ENCODE peak calls at places on chromosome 2, in six cellular contexts. H, O, Q, L, C and D are unnamed samples.

GRCh38 chr2:216404010-216404618 is 8.2 kb upstream of the SMARCAL1 start:
- DNase-seq in O (peak; percentile 62), C (peak; percentile 54), L (peak; percentile 35), H (peak; percentile 20), Q (peak; percentile 37), D (no peak)

GRCh38 chr2:98775146-98775988 is 44.4 kb upstream of the MGAT4A start:
- DNase-seq in Q (no peak), O (no peak), C (no peak), H (no peak), L (peak; percentile 42), D (peak; percentile 66)

GRCh38 chr2:67638146-67638545 is 241.0 kb downstream of the ETAA1 start:
- DNase-seq in Q (no peak), O (no peak), H (no peak), L (no peak), C (no peak), D (no peak)

GRCh38 chr2:47218066-47218581 is 63.0 kb upstream of the STPG4 start:
- DNase-seq in L (peak; percentile 28), Q (no peak), H (no peak), C (no peak), O (no peak), D (peak; percentile 64)

GRCh38 chr2:8241317-8241716 is 440.5 kb upstream of the ID2 start:
- DNase-seq in L (no peak), Q (no peak), O (no peak), H (no peak), C (peak; percentile 22), D (no peak)

GRCh38 chr2:105764059-105764458 is 19.3 kb downstream of the NCK2 start:
- DNase-seq in C (no peak), O (no peak), H (no peak), L (no peak), Q (no peak), D (no peak)

GRCh38 chr2:12326449-12327190 is 390.1 kb upstream of the TRIB2 start:
- DNase-seq in O (no peak), H (no peak), L (no peak), C (peak; percentile 34), Q (no peak), D (no peak)

GRCh38 chr2:188512456-188512855 is 220.8 kb downstream of the GULP1 start:
- DNase-seq in L (no peak), C (peak; percentile 33), H (peak; percentile 4), O (no peak), Q (peak; percentile 77), D (no peak)

GRCh38 chr2:130337735-130338325 is 4.9 kb upstream of the IMP4 start:
- DNase-seq in Q (peak; percentile 92), O (no peak), H (no peak), L (no peak), C (no peak), D (no peak)

GRCh38 chr2:47237375-47238357 is 82.6 kb upstream of the STPG4 start:
- DNase-seq in O (peak; percentile 35), C (no peak), L (no peak), Q (peak; percentile 47), H (no peak), D (peak; percentile 72)

GRCh38 chr2:99706734-99707133 is 216.9 kb upstream of the REV1 start:
- DNase-seq in H (no peak), Q (no peak), C (no peak), O (no peak), L (no peak), D (no peak)

DNA sequence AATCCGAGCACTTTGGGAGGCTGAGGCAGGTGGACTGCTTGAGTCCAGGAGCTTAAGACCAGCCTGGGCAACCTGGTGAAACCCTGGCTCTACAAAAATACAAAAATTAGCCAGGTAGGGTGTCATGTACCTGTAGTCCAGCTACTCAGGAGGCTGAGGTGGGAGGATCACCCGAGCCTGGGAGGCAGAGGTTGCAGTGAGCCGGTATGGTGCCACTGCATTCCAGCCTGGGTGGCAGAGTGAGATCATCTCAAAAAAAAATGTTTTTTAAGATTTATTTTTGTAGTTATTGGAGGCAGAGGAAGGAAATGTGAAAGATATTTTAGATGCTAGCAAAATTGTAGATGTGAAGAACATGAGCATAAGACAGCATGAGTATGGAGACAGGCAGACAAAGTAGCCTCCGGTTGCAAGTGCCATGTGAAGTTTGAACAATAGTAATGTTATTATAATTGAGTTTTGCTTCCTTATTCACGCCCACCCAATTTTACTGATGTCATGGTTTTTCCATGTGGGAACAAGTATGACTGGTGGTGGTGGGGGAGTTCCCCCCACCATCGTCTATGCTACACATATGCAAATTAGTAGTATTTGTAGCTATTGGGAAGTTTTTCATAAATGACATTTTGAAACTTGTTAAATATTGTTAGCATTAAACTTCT is 18.0 kb downstream of the REL start:
- DNase-seq in O (no peak), Q (no peak), H (no peak), C (no peak), L (no peak), D (no peak)
- TF ChIP-seq POLR2A in O (no peak), Q (no peak), H (no peak), C (no peak), L (no peak), D (no peak)

DNA sequence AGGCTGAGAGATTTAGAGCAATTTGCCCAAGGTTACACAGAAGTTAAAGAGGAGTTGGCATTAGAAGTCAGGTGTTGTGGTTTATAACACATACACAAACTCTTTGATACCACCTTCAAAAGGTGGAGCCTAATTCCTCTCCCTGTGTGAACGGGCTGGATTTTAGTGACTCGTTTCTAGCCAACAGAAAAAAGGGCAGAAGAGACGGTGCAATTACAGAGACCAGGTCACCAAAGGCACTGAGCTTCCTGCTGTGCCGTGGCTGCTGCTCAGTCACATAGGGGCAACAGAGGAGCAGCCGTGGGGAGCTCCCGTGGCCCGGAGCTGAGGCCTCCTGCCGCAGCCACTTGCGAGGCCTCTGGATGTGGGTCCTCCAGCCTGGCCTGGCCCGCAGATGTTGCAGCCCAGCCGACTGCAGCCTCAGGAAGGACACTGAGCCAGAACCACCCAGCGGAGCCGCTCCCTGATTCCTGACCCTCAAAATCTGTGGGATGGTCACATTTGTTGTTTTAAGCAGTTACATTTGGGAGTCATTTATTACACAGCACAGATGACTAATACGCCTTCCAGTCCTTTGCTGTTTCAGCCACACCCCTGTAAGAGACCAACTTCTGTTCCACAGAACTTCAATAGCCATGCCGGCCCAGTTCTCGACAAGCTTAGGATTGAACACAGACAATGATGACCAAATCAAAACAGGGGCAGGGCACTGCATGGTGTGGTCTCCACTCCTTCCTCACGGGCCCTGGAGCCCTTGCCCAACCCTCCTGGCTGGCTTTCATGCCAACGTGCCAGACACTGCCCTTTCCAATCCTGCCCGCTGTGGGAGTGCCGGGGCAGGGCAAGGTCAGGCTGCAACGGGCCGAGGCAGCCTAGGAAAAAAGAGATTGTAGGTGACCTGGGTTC is 17.1 kb downstream of the EDAR start:
- DNase-seq in Q (no peak), O (peak; percentile 13), L (peak; percentile 64), C (no peak), H (peak; percentile 65), D (no peak)
- TF ChIP-seq POLR2A in Q (no peak), O (no peak), L (no peak), C (no peak), H (no peak), D (no peak)

DNA sequence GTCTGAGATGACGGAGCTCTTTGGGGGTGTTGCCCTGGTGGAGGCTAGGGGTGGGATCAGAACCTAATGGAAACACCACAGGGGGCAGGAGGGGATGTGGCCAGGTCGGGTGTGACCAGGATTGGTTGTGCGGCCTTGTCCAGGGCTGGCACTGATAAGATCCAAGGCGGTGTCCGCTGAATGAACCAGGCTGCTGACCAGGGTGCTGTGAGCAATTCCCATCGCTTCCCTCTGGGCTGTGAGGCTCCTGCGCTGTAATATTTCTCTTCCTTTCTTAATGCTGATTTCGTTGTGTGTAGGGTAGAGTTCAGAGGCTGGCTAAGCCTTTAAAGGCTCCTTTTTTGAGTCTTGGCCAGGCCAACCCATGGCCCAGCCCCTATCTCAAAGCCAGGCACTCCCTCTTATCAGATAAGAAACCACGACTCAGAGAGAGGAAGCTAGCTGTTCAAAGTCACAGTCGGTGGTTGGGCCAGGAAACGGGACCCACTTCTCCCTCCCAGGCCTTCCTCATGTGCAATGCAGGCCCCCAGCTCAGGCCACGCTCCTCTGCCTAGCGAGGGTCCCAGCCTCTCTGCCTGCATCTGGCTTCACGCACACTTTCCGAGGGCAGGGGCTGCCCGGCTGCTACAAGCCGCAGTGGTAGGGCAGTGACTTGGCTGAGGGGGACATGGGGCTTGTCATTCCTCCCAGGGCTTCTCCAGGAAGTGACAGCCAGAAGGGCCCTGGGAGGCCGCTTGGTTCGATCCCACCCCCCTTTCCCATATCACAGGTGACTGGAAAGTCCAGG is 26.0 kb upstream of the FOSL2 start:
- DNase-seq in L (peak; percentile 83), H (no peak), O (peak; percentile 84), C (no peak), Q (no peak), D (no peak)
- TF ChIP-seq POLR2A in L (no peak), H (no peak), O (no peak), C (no peak), Q (no peak), D (no peak)

GRCh38 chr2:198928026-198928425 is 529.7 kb downstream of the SATB2 start:
- DNase-seq in Q (no peak), L (no peak), C (no peak), H (no peak), O (no peak), D (no peak)

GRCh38 chr2:198930170-198930569 is 527.6 kb downstream of the SATB2 start:
- DNase-seq in H (no peak), O (no peak), L (no peak), C (no peak), Q (no peak), D (no peak)
- TF ChIP-seq POLR2A in H (no peak), O (no peak), L (no peak), C (no peak), Q (no peak), D (no peak)

GRCh38 chr2:27428213-27428977 is at the start of gene NRBP1:
- DNase-seq in C (peak; percentile 91), O (peak; percentile 95), Q (peak; percentile 88), L (peak; percentile 94), H (peak; percentile 88), D (peak; percentile 91)
- TF ChIP-seq POLR2A in C (peak; percentile 94), O (peak; percentile 96), Q (peak; percentile 93), L (peak; percentile 51), H (peak; percentile 93), D (peak; percentile 92)

DNA sequence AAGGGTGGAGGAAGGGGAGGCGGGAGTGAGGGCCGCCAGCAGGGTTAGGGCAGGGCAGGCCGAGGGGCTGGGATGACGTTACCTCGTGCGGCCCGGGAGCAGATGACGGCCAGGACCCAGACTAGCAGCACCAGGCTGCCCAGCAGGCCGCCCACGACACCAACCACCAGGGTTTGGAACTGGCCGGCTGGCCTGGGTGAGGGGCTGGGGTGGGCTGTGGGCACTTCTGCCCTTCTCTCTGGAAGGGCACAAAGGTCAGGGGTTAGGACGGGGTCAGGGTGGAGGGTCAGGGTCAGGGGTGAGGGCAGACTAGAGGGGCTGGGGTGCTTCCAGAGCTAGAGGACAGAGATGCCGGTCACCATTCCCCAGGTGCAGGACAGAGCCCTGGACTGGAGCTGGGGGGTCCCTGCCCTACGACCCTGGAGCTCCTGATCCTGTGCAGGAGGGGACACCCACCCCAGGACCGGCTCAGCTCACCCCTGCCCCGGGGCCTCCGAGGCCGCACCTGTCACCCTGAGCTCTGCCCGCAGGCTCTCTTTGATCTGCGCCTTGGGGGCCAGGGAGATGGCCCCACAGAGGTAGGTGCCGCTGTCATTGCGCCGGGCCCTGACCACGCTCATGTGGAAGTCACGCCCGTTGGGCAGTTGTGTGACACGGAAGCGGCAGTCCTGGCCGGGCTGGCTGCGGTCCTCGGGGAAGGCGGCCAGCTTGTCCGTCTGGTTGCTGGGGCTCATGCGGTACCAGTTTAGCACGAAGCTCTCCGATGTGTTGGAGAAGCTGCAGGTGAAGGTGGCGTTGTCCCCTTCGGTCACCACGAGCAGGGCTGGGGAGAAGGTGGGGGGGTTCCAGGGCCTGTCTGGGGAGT is 6.3 kb downstream of the PDCD1 start:
- DNase-seq in O (no peak), C (no peak), L (peak; percentile 17), H (no peak), Q (no peak), D (peak; percentile 13)
- TF ChIP-seq POLR2A in O (no peak), C (no peak), L (no peak), H (no peak), Q (no peak), D (no peak)